ENCODE peak calls at places on chromosomes 5 and 9, in ten cellular contexts. S is fibroblast of villous mesenchyme, M is endothelial cell, I is tibial artery, Z is AG09309, C is HFFc6, V is psoas muscle, A is AG04450, Y is SK-N-SH, H is B cell. Q is an unnamed sample.

GRCh38 chr5:142134333-142135010 is 25.9 kb downstream of the NDFIP1 start:
- DNase-seq in Z (no peak), V (no peak), C (no peak), S (no peak), A (no peak), M (no peak), Y (no peak), H (no peak), I (no peak), Q (no peak)

GRCh38 chr5:92927291-92927778 is 653.7 kb downstream of the NR2F1-AS1 start:
- DNase-seq in C (no peak), H (no peak), S (no peak), Y (no peak), Z (no peak), V (no peak), M (no peak), I (no peak), A (no peak), Q (no peak)

GRCh38 chr9:69319324-69320040 is 5.5 kb upstream of the ENTREP1 start:
- DNase-seq in A (no peak), Z (no peak), I (no peak), Y (no peak), S (no peak), C (no peak), V (no peak), M (no peak), H (no peak), Q (no peak)

GRCh38 chr5:1800470-1801060 is 642 bp upstream of the NDUFS6 start:
- DNase-seq in V (no peak), A (no peak), Z (no peak), Y (no peak), S (peak; percentile 26), I (peak; percentile 19), M (no peak), H (no peak), C (no peak), Q (no peak)

GRCh38 chr5:134273642-134274361 is 47.9 kb upstream of the PPP2CA start:
- DNase-seq in Y (no peak), V (no peak), S (no peak), I (no peak), Z (no peak), M (no peak), C (no peak), A (no peak), H (no peak), Q (peak; percentile 7)

GRCh38 chr5:137465930-137466329 is 33.2 kb downstream of the SPOCK1 start:
- DNase-seq in I (no peak), C (no peak), A (no peak), H (no peak), Y (no peak), S (no peak), V (no peak), M (no peak), Z (no peak), Q (no peak)

GRCh38 chr5:85670417-85670816 is 947.3 kb upstream of the COX7C start:
- DNase-seq in M (no peak), Y (no peak), Z (no peak), A (no peak), I (no peak), C (no peak), V (no peak), H (no peak), S (no peak), Q (no peak)

GRCh38 chr5:84411832-84412605 is 27.3 kb upstream of the EDIL3 start:
- DNase-seq in Z (no peak), Y (no peak), M (no peak), I (no peak), C (no peak), H (no peak), A (no peak), S (peak; percentile 4), V (no peak), Q (no peak)

GRCh38 chr5:149317281-149318048 is 27.8 kb upstream of the GRPEL2 start:
- DNase-seq in Y (peak; percentile 76), I (no peak), Z (peak; percentile 13), A (peak; percentile 33), S (peak; percentile 58), C (peak; percentile 52), H (peak; percentile 58), M (no peak), V (no peak), Q (no peak)

GRCh38 chr5:52449506-52449905 is 338.2 kb upstream of the ITGA1 start:
- DNase-seq in Y (no peak), V (no peak), I (no peak), M (no peak), H (no peak), S (no peak), C (no peak), A (no peak), Z (no peak), Q (no peak)

GRCh38 chr9:85940832-85941616 is at the start of gene NAA35:
- DNase-seq in Z (peak; percentile 88), C (peak; percentile 97), Y (peak; percentile 99), V (peak; percentile 99), M (peak; percentile 99), H (peak; percentile 99), A (peak; percentile 94), S (peak; percentile 99), I (peak; percentile 96), Q (peak; percentile 100)
- TF ChIP-seq CTCF in Z (no peak), C (no peak), Y (no peak), V (no peak), M (no peak), H (no peak), A (no peak), S (no peak), I (no peak), Q (no peak)

GRCh38 chr5:88606626-88607025 is 276.4 kb downstream of the MEF2C start:
- DNase-seq in Z (no peak), Y (no peak), I (no peak), C (no peak), H (no peak), S (no peak), A (no peak), V (no peak), M (no peak), Q (no peak)

GRCh38 chr5:88607492-88607891 is 275.5 kb downstream of the MEF2C start:
- DNase-seq in Y (no peak), V (no peak), I (no peak), H (no peak), C (no peak), M (no peak), S (no peak), Z (no peak), A (no peak), Q (no peak)

GRCh38 chr5:88606173-88606572 is 276.8 kb downstream of the MEF2C start:
- DNase-seq in S (no peak), Z (no peak), I (no peak), M (no peak), A (no peak), H (no peak), V (no peak), C (no peak), Y (no peak), Q (no peak)

GRCh38 chr5:88602584-88602983 is 280.4 kb downstream of the MEF2C start:
- DNase-seq in Z (no peak), C (no peak), S (no peak), M (no peak), H (peak; percentile 2), A (no peak), Y (no peak), I (no peak), V (no peak), Q (no peak)
- TF ChIP-seq CTCF in Z (peak; percentile 17), C (peak; percentile 47), S (no peak), M (peak; percentile 65), H (peak; percentile 18), A (no peak), Y (peak; percentile 49), I (no peak), V (no peak), Q (peak; percentile 23)

DNA sequence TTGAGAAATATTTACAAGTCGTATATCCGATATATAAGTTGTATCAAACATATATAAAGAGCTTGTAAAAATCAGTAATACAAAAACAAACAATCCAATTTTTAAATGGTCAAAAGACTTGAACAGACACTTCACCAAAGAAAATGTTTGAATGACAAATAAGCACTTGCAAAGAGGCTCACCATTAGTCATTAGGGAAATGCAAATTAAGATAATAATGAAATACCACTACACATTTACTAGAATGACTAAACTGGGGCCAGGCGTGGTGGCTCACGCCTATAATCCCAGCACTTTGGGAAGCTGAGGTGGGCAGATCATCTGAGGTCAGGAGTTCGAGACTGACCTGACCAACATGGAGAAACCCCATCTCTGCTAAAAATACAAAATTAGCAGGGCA is 134.6 kb upstream of the HAND1 start:
- DNase-seq in Z (no peak), M (no peak), I (no peak), Y (no peak), V (no peak), A (no peak), C (no peak), H (no peak), S (no peak), Q (no peak)
- TF ChIP-seq CTCF in Z (no peak), M (no peak), I (no peak), Y (no peak), V (no peak), A (no peak), C (no peak), H (no peak), S (no peak), Q (no peak)

GRCh38 chr9:116002181-116002580 is 151.4 kb upstream of the PAPPA start:
- DNase-seq in A (no peak), Y (no peak), M (no peak), C (no peak), I (no peak), V (no peak), S (no peak), H (no peak), Z (no peak), Q (no peak)

GRCh38 chr9:115999498-115999897 is 154.1 kb upstream of the PAPPA start:
- DNase-seq in I (no peak), V (no peak), Z (no peak), H (no peak), C (peak; percentile 32), S (no peak), A (no peak), M (no peak), Y (no peak), Q (no peak)

GRCh38 chr9:115998661-115999060 is 154.9 kb upstream of the PAPPA start:
- DNase-seq in H (no peak), A (peak; percentile 18), M (no peak), V (no peak), I (no peak), Z (no peak), S (no peak), Y (no peak), C (no peak), Q (no peak)

GRCh38 chr9:116002624-116003023 is 151.0 kb upstream of the PAPPA start:
- DNase-seq in S (peak; percentile 57), C (peak; percentile 48), V (peak; percentile 56), Y (no peak), H (no peak), I (no peak), A (no peak), Z (no peak), M (no peak), Q (no peak)

DNA sequence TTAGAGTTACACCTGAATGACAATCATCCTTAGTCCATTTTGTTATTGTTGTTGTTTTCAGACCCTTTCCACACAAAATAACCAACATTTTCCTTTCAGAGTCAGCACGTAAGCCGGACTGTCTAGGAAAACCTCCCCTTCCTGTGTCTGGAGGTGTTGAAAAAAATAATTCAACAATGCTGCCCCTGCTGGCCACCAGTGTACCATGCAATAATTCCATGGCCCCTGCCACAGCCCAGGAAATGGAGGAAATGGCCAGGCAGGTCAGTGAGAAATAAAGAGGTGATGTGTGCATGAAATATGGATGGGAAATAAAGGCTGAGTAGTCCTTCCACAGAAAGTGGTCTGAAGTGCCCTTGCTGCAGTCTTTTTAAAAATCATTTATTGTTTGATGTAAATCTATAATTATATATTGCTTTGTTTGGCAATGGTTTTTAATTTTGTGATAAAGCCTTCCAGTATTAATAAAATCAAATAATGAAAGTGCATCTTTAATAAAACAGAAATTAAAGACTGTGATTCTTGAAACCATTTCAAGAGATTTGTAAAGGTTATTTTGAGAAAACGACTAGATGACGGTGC is 152.8 kb upstream of the PAPPA start:
- DNase-seq in I (no peak), H (no peak), Z (no peak), Y (peak; percentile 46), C (no peak), M (peak; percentile 26), A (no peak), S (no peak), V (no peak), Q (no peak)
- TF ChIP-seq CTCF in I (peak; percentile 22), H (peak; percentile 27), Z (peak; percentile 29), Y (peak; percentile 65), C (peak; percentile 76), M (peak; percentile 84), A (peak; percentile 43), S (peak; percentile 25), V (peak; percentile 47), Q (peak; percentile 51)